ENCODE peak calls at places on chromosome 2, in ten cellular contexts. One of them, this sample, is unnamed.

GRCh38 chr2:20221169-20221938 is 3.6 kb downstream of the SDC1 start:
- DNase-seq in foreskin keratinocyte: peak
- DNase-seq in mesothelial cell of epicardium: no peak
- DNase-seq in RWPE1: no peak
- DNase-seq in lower lobe of right lung: no peak
- DNase-seq in GM20000: no peak
- DNase-seq in osteocyte: no peak
- DNase-seq in glutamatergic neuron: no peak
- DNase-seq in astrocyte of the spinal cord: peak
- DNase-seq in ascending aorta: no peak
- DNase-seq in this sample: no peak

GRCh38 chr2:48600204-48600813 is 17.3 kb upstream of the GTF2A1L start:
- DNase-seq in GM20000: peak
- DNase-seq in osteocyte: no peak
- DNase-seq in mesothelial cell of epicardium: no peak
- DNase-seq in astrocyte of the spinal cord: peak
- DNase-seq in lower lobe of right lung: no peak
- DNase-seq in RWPE1: peak
- DNase-seq in ascending aorta: no peak
- DNase-seq in foreskin keratinocyte: peak
- DNase-seq in glutamatergic neuron: no peak
- DNase-seq in this sample: no peak

GRCh38 chr2:19026156-19026660 is 332.2 kb downstream of the OSR1 start:
- DNase-seq in mesothelial cell of epicardium: no peak
- DNase-seq in astrocyte of the spinal cord: no peak
- DNase-seq in lower lobe of right lung: no peak
- DNase-seq in glutamatergic neuron: no peak
- DNase-seq in RWPE1: no peak
- DNase-seq in osteocyte: no peak
- DNase-seq in ascending aorta: no peak
- DNase-seq in foreskin keratinocyte: peak
- DNase-seq in GM20000: no peak
- DNase-seq in this sample: no peak

GRCh38 chr2:120684691-120685402 is 50.8 kb upstream of the GLI2 start:
- DNase-seq in lower lobe of right lung: no peak
- DNase-seq in osteocyte: no peak
- DNase-seq in GM20000: no peak
- DNase-seq in RWPE1: no peak
- DNase-seq in foreskin keratinocyte: no peak
- DNase-seq in mesothelial cell of epicardium: no peak
- DNase-seq in glutamatergic neuron: no peak
- DNase-seq in astrocyte of the spinal cord: peak
- DNase-seq in ascending aorta: no peak
- DNase-seq in this sample: peak

GRCh38 chr2:188813315-188813714 is 160.9 kb upstream of the COL3A1 start:
- DNase-seq in glutamatergic neuron: no peak
- DNase-seq in osteocyte: no peak
- DNase-seq in lower lobe of right lung: no peak
- DNase-seq in foreskin keratinocyte: peak
- DNase-seq in mesothelial cell of epicardium: no peak
- DNase-seq in astrocyte of the spinal cord: peak
- DNase-seq in RWPE1: no peak
- DNase-seq in GM20000: no peak
- DNase-seq in ascending aorta: no peak
- DNase-seq in this sample: no peak

GRCh38 chr2:126771501-126772195 is 115.7 kb downstream of the GYPC start:
- DNase-seq in glutamatergic neuron: no peak
- DNase-seq in lower lobe of right lung: no peak
- DNase-seq in RWPE1: no peak
- DNase-seq in astrocyte of the spinal cord: no peak
- DNase-seq in GM20000: no peak
- DNase-seq in mesothelial cell of epicardium: no peak
- DNase-seq in ascending aorta: peak
- DNase-seq in foreskin keratinocyte: no peak
- DNase-seq in osteocyte: no peak
- DNase-seq in this sample: no peak

GRCh38 chr2:171882095-171882769 is 11.8 kb downstream of the SLC25A12 start:
- DNase-seq in lower lobe of right lung: no peak
- DNase-seq in astrocyte of the spinal cord: no peak
- DNase-seq in ascending aorta: no peak
- DNase-seq in mesothelial cell of epicardium: no peak
- DNase-seq in osteocyte: no peak
- DNase-seq in glutamatergic neuron: no peak
- DNase-seq in GM20000: no peak
- DNase-seq in foreskin keratinocyte: no peak
- DNase-seq in RWPE1: no peak
- DNase-seq in this sample: no peak

GRCh38 chr2:43495727-43496126 is 100.1 kb downstream of the THADA start:
- DNase-seq in GM20000: no peak
- DNase-seq in RWPE1: peak
- DNase-seq in astrocyte of the spinal cord: peak
- DNase-seq in osteocyte: no peak
- DNase-seq in ascending aorta: no peak
- DNase-seq in mesothelial cell of epicardium: no peak
- DNase-seq in glutamatergic neuron: no peak
- DNase-seq in lower lobe of right lung: no peak
- DNase-seq in foreskin keratinocyte: peak
- DNase-seq in this sample: no peak

GRCh38 chr2:17058772-17059402 is 393.3 kb upstream of the CYRIA start:
- DNase-seq in RWPE1: no peak
- DNase-seq in foreskin keratinocyte: no peak
- DNase-seq in GM20000: no peak
- DNase-seq in astrocyte of the spinal cord: peak
- DNase-seq in glutamatergic neuron: no peak
- DNase-seq in mesothelial cell of epicardium: no peak
- DNase-seq in osteocyte: no peak
- DNase-seq in ascending aorta: no peak
- DNase-seq in lower lobe of right lung: no peak
- DNase-seq in this sample: no peak

GRCh38 chr2:105822186-105822585 is 77.5 kb downstream of the NCK2 start:
- DNase-seq in lower lobe of right lung: no peak
- DNase-seq in ascending aorta: no peak
- DNase-seq in GM20000: peak
- DNase-seq in mesothelial cell of epicardium: no peak
- DNase-seq in foreskin keratinocyte: no peak
- DNase-seq in RWPE1: no peak
- DNase-seq in glutamatergic neuron: peak
- DNase-seq in astrocyte of the spinal cord: no peak
- DNase-seq in osteocyte: no peak
- DNase-seq in this sample: no peak

GRCh38 chr2:215419769-215420470 is 15.9 kb downstream of the FN1 start:
- DNase-seq in glutamatergic neuron: no peak
- DNase-seq in lower lobe of right lung: no peak
- DNase-seq in RWPE1: no peak
- DNase-seq in astrocyte of the spinal cord: peak
- DNase-seq in osteocyte: no peak
- DNase-seq in ascending aorta: no peak
- DNase-seq in foreskin keratinocyte: no peak
- DNase-seq in mesothelial cell of epicardium: no peak
- DNase-seq in GM20000: no peak
- DNase-seq in this sample: no peak
- TF ChIP-seq CTCF in glutamatergic neuron: no peak
- TF ChIP-seq CTCF in lower lobe of right lung: no peak
- TF ChIP-seq CTCF in RWPE1: no peak
- TF ChIP-seq CTCF in astrocyte of the spinal cord: no peak
- TF ChIP-seq CTCF in osteocyte: no peak
- TF ChIP-seq CTCF in ascending aorta: no peak
- TF ChIP-seq CTCF in foreskin keratinocyte: no peak
- TF ChIP-seq CTCF in mesothelial cell of epicardium: no peak
- TF ChIP-seq CTCF in GM20000: no peak
- TF ChIP-seq CTCF in this sample: no peak

DNA sequence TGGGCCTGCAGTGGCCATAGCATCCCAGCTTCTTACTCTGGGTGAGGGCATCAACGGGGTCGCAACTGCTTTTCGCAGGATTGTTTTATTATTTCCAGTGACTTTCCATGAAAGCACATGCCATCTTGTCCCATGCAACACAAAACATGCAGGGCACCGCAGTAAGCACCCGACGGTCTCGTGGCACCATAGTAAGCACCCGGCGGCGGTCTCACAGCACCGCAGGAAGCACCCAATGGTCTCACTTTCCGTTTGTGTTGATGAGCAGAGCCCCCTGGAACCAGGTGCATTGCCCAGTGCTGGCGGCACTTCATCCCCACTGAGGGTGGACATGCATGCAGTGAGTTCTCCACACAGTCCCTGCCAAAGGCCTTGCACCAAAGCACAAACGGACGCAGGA is 271.9 kb downstream of the MYT1L start:
- DNase-seq in lower lobe of right lung: no peak
- DNase-seq in GM20000: no peak
- DNase-seq in RWPE1: no peak
- DNase-seq in osteocyte: no peak
- DNase-seq in ascending aorta: no peak
- DNase-seq in glutamatergic neuron: no peak
- DNase-seq in foreskin keratinocyte: no peak
- DNase-seq in astrocyte of the spinal cord: no peak
- DNase-seq in mesothelial cell of epicardium: no peak
- DNase-seq in this sample: no peak
- TF ChIP-seq CTCF in lower lobe of right lung: no peak
- TF ChIP-seq CTCF in GM20000: no peak
- TF ChIP-seq CTCF in RWPE1: no peak
- TF ChIP-seq CTCF in osteocyte: no peak
- TF ChIP-seq CTCF in ascending aorta: no peak
- TF ChIP-seq CTCF in glutamatergic neuron: no peak
- TF ChIP-seq CTCF in foreskin keratinocyte: no peak
- TF ChIP-seq CTCF in astrocyte of the spinal cord: no peak
- TF ChIP-seq CTCF in mesothelial cell of epicardium: no peak
- TF ChIP-seq CTCF in this sample: no peak

GRCh38 chr2:64540615-64541014 is 16.5 kb downstream of the AFTPH start:
- DNase-seq in GM20000: no peak
- DNase-seq in RWPE1: no peak
- DNase-seq in glutamatergic neuron: no peak
- DNase-seq in foreskin keratinocyte: no peak
- DNase-seq in lower lobe of right lung: no peak
- DNase-seq in mesothelial cell of epicardium: no peak
- DNase-seq in astrocyte of the spinal cord: no peak
- DNase-seq in ascending aorta: no peak
- DNase-seq in osteocyte: no peak
- DNase-seq in this sample: no peak

GRCh38 chr2:64542071-64543005 is 18.2 kb downstream of the AFTPH start:
- DNase-seq in GM20000: no peak
- DNase-seq in glutamatergic neuron: no peak
- DNase-seq in osteocyte: no peak
- DNase-seq in mesothelial cell of epicardium: no peak
- DNase-seq in RWPE1: no peak
- DNase-seq in ascending aorta: no peak
- DNase-seq in lower lobe of right lung: no peak
- DNase-seq in foreskin keratinocyte: no peak
- DNase-seq in astrocyte of the spinal cord: no peak
- DNase-seq in this sample: no peak

GRCh38 chr2:64541547-64541946 is 17.4 kb downstream of the AFTPH start:
- DNase-seq in lower lobe of right lung: no peak
- DNase-seq in mesothelial cell of epicardium: no peak
- DNase-seq in osteocyte: no peak
- DNase-seq in foreskin keratinocyte: no peak
- DNase-seq in GM20000: no peak
- DNase-seq in astrocyte of the spinal cord: no peak
- DNase-seq in ascending aorta: no peak
- DNase-seq in RWPE1: no peak
- DNase-seq in glutamatergic neuron: no peak
- DNase-seq in this sample: no peak

GRCh38 chr2:64537991-64538390 is 13.9 kb downstream of the AFTPH start:
- DNase-seq in mesothelial cell of epicardium: no peak
- DNase-seq in foreskin keratinocyte: peak
- DNase-seq in astrocyte of the spinal cord: peak
- DNase-seq in lower lobe of right lung: no peak
- DNase-seq in RWPE1: no peak
- DNase-seq in glutamatergic neuron: no peak
- DNase-seq in ascending aorta: no peak
- DNase-seq in osteocyte: no peak
- DNase-seq in GM20000: no peak
- DNase-seq in this sample: no peak

GRCh38 chr2:64538764-64539433 is 14.8 kb downstream of the AFTPH start:
- DNase-seq in GM20000: no peak
- DNase-seq in lower lobe of right lung: no peak
- DNase-seq in osteocyte: no peak
- DNase-seq in astrocyte of the spinal cord: no peak
- DNase-seq in ascending aorta: no peak
- DNase-seq in foreskin keratinocyte: no peak
- DNase-seq in mesothelial cell of epicardium: no peak
- DNase-seq in glutamatergic neuron: no peak
- DNase-seq in RWPE1: no peak
- DNase-seq in this sample: no peak
- TF ChIP-seq CTCF in GM20000: no peak
- TF ChIP-seq CTCF in lower lobe of right lung: no peak
- TF ChIP-seq CTCF in osteocyte: no peak
- TF ChIP-seq CTCF in astrocyte of the spinal cord: no peak
- TF ChIP-seq CTCF in ascending aorta: no peak
- TF ChIP-seq CTCF in foreskin keratinocyte: no peak
- TF ChIP-seq CTCF in mesothelial cell of epicardium: no peak
- TF ChIP-seq CTCF in glutamatergic neuron: no peak
- TF ChIP-seq CTCF in RWPE1: no peak
- TF ChIP-seq CTCF in this sample: no peak

GRCh38 chr2:109466674-109467575 is 146.8 kb downstream of the SEPTIN10 start:
- DNase-seq in foreskin keratinocyte: peak
- DNase-seq in glutamatergic neuron: no peak
- DNase-seq in mesothelial cell of epicardium: no peak
- DNase-seq in osteocyte: no peak
- DNase-seq in GM20000: no peak
- DNase-seq in lower lobe of right lung: peak
- DNase-seq in ascending aorta: peak
- DNase-seq in astrocyte of the spinal cord: peak
- DNase-seq in RWPE1: no peak
- DNase-seq in this sample: no peak

GRCh38 chr2:109467701-109468100 is 146.1 kb downstream of the SEPTIN10 start:
- DNase-seq in osteocyte: peak
- DNase-seq in glutamatergic neuron: no peak
- DNase-seq in foreskin keratinocyte: no peak
- DNase-seq in GM20000: no peak
- DNase-seq in astrocyte of the spinal cord: peak
- DNase-seq in lower lobe of right lung: peak
- DNase-seq in RWPE1: no peak
- DNase-seq in ascending aorta: no peak
- DNase-seq in mesothelial cell of epicardium: no peak
- DNase-seq in this sample: no peak

GRCh38 chr2:109459485-109459884 is 154.3 kb downstream of the SEPTIN10 start:
- DNase-seq in osteocyte: no peak
- DNase-seq in glutamatergic neuron: no peak
- DNase-seq in RWPE1: no peak
- DNase-seq in mesothelial cell of epicardium: no peak
- DNase-seq in GM20000: no peak
- DNase-seq in foreskin keratinocyte: no peak
- DNase-seq in ascending aorta: peak
- DNase-seq in lower lobe of right lung: no peak
- DNase-seq in astrocyte of the spinal cord: peak
- DNase-seq in this sample: peak

GRCh38 chr2:109460553-109461324 is 153.0 kb downstream of the SEPTIN10 start:
- DNase-seq in lower lobe of right lung: no peak
- DNase-seq in mesothelial cell of epicardium: no peak
- DNase-seq in GM20000: no peak
- DNase-seq in osteocyte: no peak
- DNase-seq in ascending aorta: peak
- DNase-seq in glutamatergic neuron: no peak
- DNase-seq in astrocyte of the spinal cord: no peak
- DNase-seq in RWPE1: no peak
- DNase-seq in foreskin keratinocyte: no peak
- DNase-seq in this sample: peak

DNA sequence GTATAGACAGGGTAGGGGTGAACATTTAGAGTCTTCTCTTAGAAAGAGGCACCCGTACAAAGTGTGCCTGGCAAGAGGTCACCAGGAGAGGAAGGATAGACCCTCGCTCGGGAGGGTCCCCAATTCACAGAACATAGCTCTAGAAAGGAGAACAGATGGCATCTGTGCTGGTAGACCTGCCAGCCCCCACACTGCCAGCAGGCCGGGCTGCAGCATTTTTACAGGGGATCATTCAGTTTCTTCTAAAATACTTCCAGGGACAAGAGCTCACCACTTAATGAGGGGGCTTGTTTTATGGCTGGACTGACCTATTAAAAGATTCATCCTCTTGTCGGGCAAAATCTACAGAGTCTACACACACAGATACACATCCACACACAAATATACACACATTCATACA is 149.9 kb downstream of the SEPTIN10 start:
- DNase-seq in RWPE1: no peak
- DNase-seq in glutamatergic neuron: no peak
- DNase-seq in foreskin keratinocyte: no peak
- DNase-seq in ascending aorta: no peak
- DNase-seq in lower lobe of right lung: no peak
- DNase-seq in GM20000: no peak
- DNase-seq in osteocyte: peak
- DNase-seq in mesothelial cell of epicardium: no peak
- DNase-seq in astrocyte of the spinal cord: no peak
- DNase-seq in this sample: peak
- TF ChIP-seq CTCF in RWPE1: no peak
- TF ChIP-seq CTCF in glutamatergic neuron: no peak
- TF ChIP-seq CTCF in foreskin keratinocyte: no peak
- TF ChIP-seq CTCF in ascending aorta: no peak
- TF ChIP-seq CTCF in lower lobe of right lung: no peak
- TF ChIP-seq CTCF in GM20000: no peak
- TF ChIP-seq CTCF in osteocyte: no peak
- TF ChIP-seq CTCF in mesothelial cell of epicardium: no peak
- TF ChIP-seq CTCF in astrocyte of the spinal cord: no peak
- TF ChIP-seq CTCF in this sample: no peak